ENCODE peak calls at places on chromosomes 6 and 20, in four cellular contexts. Z is cardiac muscle cell; S is SW 1271; N is stimulated activated CD4-positive, alpha-beta T cell treated with anti-CD3 and anti-CD28 coated beads, Interleukin-12 subunit alpha, Interleukin-12 subunit beta, amount 100 ng/mL, for 24 hours. G is an unnamed sample.

GRCh38 chr20:33372993-33373441 is 28.3 kb downstream of the CDK5RAP1 start:
- DNase-seq in Z (no peak), S (no peak), N (no peak), G (no peak)

GRCh38 chr6:163392533-163392932 is 22.0 kb upstream of the QKI start:
- DNase-seq in Z (peak), S (no peak), N (no peak), G (peak)

GRCh38 chr20:59040682-59041081 is 1.9 kb downstream of the PRELID3B start:
- DNase-seq in Z (no peak), S (no peak), N (no peak), G (no peak)

GRCh38 chr20:43982016-43982415 is 67.4 kb downstream of the TOX2 start:
- DNase-seq in Z (no peak), S (no peak), N (no peak), G (no peak)

GRCh38 chr6:35073766-35074471 is 67.2 kb downstream of the TCP11 start:
- DNase-seq in Z (no peak), S (no peak), N (no peak), G (no peak)

GRCh38 chr6:3919849-3920248 is 70.7 kb downstream of the FAM50B start:
- DNase-seq in Z (no peak), S (no peak), N (no peak), G (no peak)

GRCh38 chr6:3397229-3398164 is 59.4 kb downstream of the SLC22A23 start:
- DNase-seq in Z (no peak), S (no peak), N (no peak), G (no peak)

GRCh38 chr20:12535770-12536169 is 473.0 kb upstream of the SPTLC3 start:
- DNase-seq in Z (no peak), S (no peak), N (no peak), G (no peak)

GRCh38 chr6:15990179-15990578 is 138.7 kb upstream of the MYLIP start:
- DNase-seq in Z (no peak), S (no peak), N (no peak), G (no peak)

GRCh38 chr6:110232456-110232855 is 52.2 kb downstream of the CDC40 start:
- DNase-seq in Z (no peak), S (no peak), N (no peak), G (no peak)

GRCh38 chr20:50528804-50529351 is 18.7 kb downstream of the PTPN1 start:
- DNase-seq in Z (no peak), S (no peak), N (no peak), G (no peak)

GRCh38 chr6:74939309-74939708 is 266.5 kb downstream of the COL12A1 start:
- DNase-seq in Z (no peak), S (no peak), N (no peak), G (no peak)

GRCh38 chr6:133132092-133132491 is 109.1 kb upstream of the EYA4 start:
- DNase-seq in Z (peak), S (no peak), N (no peak), G (peak)

GRCh38 chr6:75167426-75167825 is 38.4 kb downstream of the COL12A1 start:
- DNase-seq in Z (no peak), S (no peak), N (no peak), G (no peak)

GRCh38 chr20:2088904-2089303 is 12.7 kb upstream of the STK35 start:
- DNase-seq in Z (no peak), S (no peak), N (no peak), G (no peak)

GRCh38 chr20:56631318-56631989 is 2.3 kb downstream of the TFAP2C start:
- DNase-seq in Z (peak), S (no peak), N (no peak), G (peak)

GRCh38 chr6:10759312-10759839 is 11.8 kb downstream of the TMEM14B start:
- DNase-seq in Z (peak), S (peak), N (no peak), G (peak)

GRCh38 chr6:113329942-113330897 is 526.9 kb upstream of the MARCKS start:
- DNase-seq in Z (no peak), S (no peak), N (no peak), G (peak)

GRCh38 chr20:10433014-10433622 is 904 bp downstream of the MKKS start:
- DNase-seq in Z (no peak), S (no peak), N (no peak), G (no peak)

GRCh38 chr6:39543117-39543516 is 182.1 kb downstream of the KIF6 start:
- DNase-seq in Z (no peak), S (no peak), N (no peak), G (no peak)

GRCh38 chr6:108947114-108947854 is 99.1 kb downstream of the ARMC2 start:
- DNase-seq in Z (no peak), S (no peak), N (no peak), G (no peak)

GRCh38 chr6:32885698-32886286 is 31.8 kb downstream of the PSMB9 start:
- DNase-seq in Z (peak), S (peak), N (no peak), G (no peak)

GRCh38 chr6:16243055-16243454 is 4.7 kb downstream of the GMPR start:
- DNase-seq in Z (no peak), S (no peak), N (no peak), G (no peak)

GRCh38 chr6:18216411-18216810 is 47.9 kb downstream of the DEK start:
- DNase-seq in Z (no peak), S (no peak), N (no peak), G (no peak)

GRCh38 chr6:141195251-141195832 is 937.4 kb upstream of the GJE1 start:
- DNase-seq in Z (no peak), S (no peak), N (no peak), G (no peak)

GRCh38 chr6:44122821-44123220 is 4.4 kb downstream of the MRPL14 start:
- DNase-seq in Z (no peak), S (no peak), N (no peak), G (peak)

GRCh38 chr20:11965602-11966001 is 47.9 kb downstream of the BTBD3 start:
- DNase-seq in Z (no peak), S (no peak), N (no peak), G (no peak)

GRCh38 chr6:170082531-170083187 is 208.2 kb downstream of the DLL1 start:
- DNase-seq in Z (no peak), S (no peak), N (no peak), G (no peak)